ENCODE peak calls at places on chromosome 21, in four cellular contexts. One of them, this sample, is unnamed.

GRCh38 chr21:46605759-46606426 is 1.0 kb upstream of the S100B start:
- DNase-seq in uterus: no peak
- DNase-seq in neuronal stem cell: no peak
- DNase-seq in heart right ventricle: peak; percentile 23
- DNase-seq in this sample: no peak

GRCh38 chr21:29318354-29318753 is 19.6 kb downstream of the BACH1 start:
- DNase-seq in heart right ventricle: no peak
- DNase-seq in neuronal stem cell: no peak
- DNase-seq in uterus: no peak
- DNase-seq in this sample: no peak

GRCh38 chr21:28256420-28256831 is 736.3 kb downstream of the LTN1 start:
- DNase-seq in neuronal stem cell: no peak
- DNase-seq in heart right ventricle: no peak
- DNase-seq in uterus: no peak
- DNase-seq in this sample: no peak

GRCh38 chr21:33266784-33267135 is 593 bp downstream of the IL10RB start:
- DNase-seq in neuronal stem cell: no peak
- DNase-seq in heart right ventricle: no peak
- DNase-seq in uterus: no peak
- DNase-seq in this sample: no peak

GRCh38 chr21:28427356-28428022 is 565.2 kb downstream of the LTN1 start:
- DNase-seq in neuronal stem cell: no peak
- DNase-seq in heart right ventricle: no peak
- DNase-seq in uterus: no peak
- DNase-seq in this sample: no peak

GRCh38 chr21:31798842-31799691 is 67.1 kb upstream of the SCAF4 start:
- DNase-seq in neuronal stem cell: no peak
- DNase-seq in heart right ventricle: no peak
- DNase-seq in uterus: no peak
- DNase-seq in this sample: no peak

GRCh38 chr21:29250642-29251041 is 48.1 kb upstream of the BACH1 start:
- DNase-seq in uterus: no peak
- DNase-seq in heart right ventricle: no peak
- DNase-seq in neuronal stem cell: no peak
- DNase-seq in this sample: no peak

GRCh38 chr21:15441060-15441493 is 288.7 kb upstream of the USP25 start:
- DNase-seq in heart right ventricle: no peak
- DNase-seq in neuronal stem cell: peak; percentile 93
- DNase-seq in uterus: no peak
- DNase-seq in this sample: no peak

GRCh38 chr21:15444118-15444960 is 285.4 kb upstream of the USP25 start:
- DNase-seq in uterus: no peak
- DNase-seq in heart right ventricle: no peak
- DNase-seq in neuronal stem cell: no peak
- DNase-seq in this sample: no peak

GRCh38 chr21:31278511-31279155 is 65.4 kb downstream of the TIAM1 start:
- DNase-seq in neuronal stem cell: no peak
- DNase-seq in uterus: no peak
- DNase-seq in heart right ventricle: no peak
- DNase-seq in this sample: no peak

GRCh38 chr21:35020902-35021301 is 28.2 kb downstream of the RUNX1 start:
- DNase-seq in neuronal stem cell: no peak
- DNase-seq in uterus: no peak
- DNase-seq in heart right ventricle: no peak
- DNase-seq in this sample: no peak

GRCh38 chr21:14595449-14595848 is 49.3 kb upstream of the SAMSN1 start:
- DNase-seq in heart right ventricle: no peak
- DNase-seq in neuronal stem cell: no peak
- DNase-seq in uterus: no peak
- DNase-seq in this sample: no peak

GRCh38 chr21:43892984-43893535 is 28.0 kb downstream of the AGPAT3 start:
- DNase-seq in neuronal stem cell: no peak
- DNase-seq in uterus: no peak
- DNase-seq in heart right ventricle: no peak
- DNase-seq in this sample: no peak

GRCh38 chr21:23601549-23601948 is 2005.7 kb downstream of the MRPL39 start:
- DNase-seq in uterus: no peak
- DNase-seq in neuronal stem cell: no peak
- DNase-seq in heart right ventricle: no peak
- DNase-seq in this sample: no peak

GRCh38 chr21:43733529-43734071 is 14.7 kb downstream of the PDXK start:
- DNase-seq in heart right ventricle: no peak
- DNase-seq in uterus: no peak
- DNase-seq in neuronal stem cell: no peak
- DNase-seq in this sample: no peak

GRCh38 chr21:46374761-46375389 is 50.9 kb downstream of the PCNT start:
- DNase-seq in neuronal stem cell: no peak
- DNase-seq in uterus: no peak
- DNase-seq in heart right ventricle: peak; percentile 22
- DNase-seq in this sample: no peak

GRCh38 chr21:8992731-8993174 is 1528.6 kb upstream of the TPTE start:
- DNase-seq in uterus: no peak
- DNase-seq in heart right ventricle: no peak
- DNase-seq in neuronal stem cell: no peak
- DNase-seq in this sample: no peak

GRCh38 chr21:32463367-32463766 is 50.9 kb downstream of the EVA1C start:
- DNase-seq in heart right ventricle: no peak
- DNase-seq in uterus: peak; percentile 47
- DNase-seq in neuronal stem cell: no peak
- DNase-seq in this sample: peak; percentile 86

GRCh38 chr21:15557925-15558324 is 171.9 kb upstream of the USP25 start:
- DNase-seq in heart right ventricle: no peak
- DNase-seq in neuronal stem cell: no peak
- DNase-seq in uterus: no peak
- DNase-seq in this sample: no peak

GRCh38 chr21:20308586-20308985 is 689.6 kb upstream of the NCAM2 start:
- DNase-seq in uterus: no peak
- DNase-seq in heart right ventricle: no peak
- DNase-seq in neuronal stem cell: no peak
- DNase-seq in this sample: no peak

GRCh38 chr21:34202553-34203332 is 129.4 kb downstream of the MRPS6 start:
- DNase-seq in heart right ventricle: no peak
- DNase-seq in neuronal stem cell: peak; percentile 54
- DNase-seq in uterus: peak; percentile 61
- DNase-seq in this sample: no peak

GRCh38 chr21:33943293-33943692 is 27.7 kb upstream of the ATP5PO start:
- DNase-seq in heart right ventricle: no peak
- DNase-seq in uterus: no peak
- DNase-seq in neuronal stem cell: no peak
- DNase-seq in this sample: no peak

DNA sequence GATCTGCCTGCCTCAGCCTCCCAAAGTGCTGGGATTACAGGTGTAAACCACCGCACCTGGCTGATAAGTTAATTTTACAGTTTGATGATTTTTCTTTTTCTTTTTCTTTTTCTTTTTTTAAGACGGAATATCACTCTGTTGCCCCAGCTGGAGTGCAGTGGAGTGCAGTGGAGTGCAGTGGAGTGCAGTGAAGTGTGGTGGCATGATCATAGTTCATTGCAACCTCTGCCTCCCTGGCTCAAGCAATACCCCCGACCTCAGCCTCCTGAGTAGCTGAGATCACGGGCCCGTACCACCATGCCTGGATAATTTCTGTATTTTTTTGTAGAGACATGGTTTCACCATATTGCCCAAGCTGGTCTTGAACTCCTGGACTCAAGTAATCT is 84.4 kb upstream of the CXADR start:
- DNase-seq in heart right ventricle: no peak
- DNase-seq in neuronal stem cell: no peak
- DNase-seq in uterus: no peak
- DNase-seq in this sample: no peak
- H3K27ac ChIP-seq in heart right ventricle: no peak overlapping the region
- H3K27ac ChIP-seq in neuronal stem cell: no peak overlapping the region
- H3K27ac ChIP-seq in uterus: no peak overlapping the region
- H3K27ac ChIP-seq in this sample: no peak overlapping the region

DNA sequence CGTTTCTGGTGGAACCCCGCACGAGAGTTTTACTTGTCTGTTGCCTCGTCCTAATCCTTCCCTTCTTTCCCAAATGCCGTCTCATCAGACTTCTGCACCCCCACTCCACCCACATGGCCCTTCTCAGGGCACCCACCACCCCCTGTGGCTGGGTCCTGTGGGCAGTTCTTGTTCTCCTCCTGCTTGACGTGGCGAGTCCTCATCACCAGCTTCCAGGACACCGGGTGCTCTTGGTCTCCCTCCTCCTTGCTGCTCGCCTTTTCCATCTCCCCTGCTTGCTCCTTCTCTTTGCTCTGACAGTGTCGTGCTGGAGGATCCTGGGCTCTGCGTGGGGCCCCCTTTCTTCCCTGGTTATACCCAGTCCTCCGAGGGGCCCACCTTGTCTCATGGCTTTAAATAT is 51.8 kb downstream of the B3GALT5 start:
- DNase-seq in heart right ventricle: no peak
- DNase-seq in neuronal stem cell: no peak
- DNase-seq in uterus: no peak
- DNase-seq in this sample: no peak
- H3K4me1 ChIP-seq in heart right ventricle: peaks cover 8% of the 10 kb centered on the region
- H3K4me1 ChIP-seq in neuronal stem cell: peaks cover 7% of the 10 kb centered on the region
- H3K4me1 ChIP-seq in uterus: no peaks in the 10 kb centered on the region
- H3K4me1 ChIP-seq in this sample: peaks cover 16% of the 10 kb centered on the region

GRCh38 chr21:36099000-36099399 is 29.2 kb downstream of the CBR1 start:
- DNase-seq in neuronal stem cell: no peak
- DNase-seq in uterus: no peak
- DNase-seq in heart right ventricle: no peak
- DNase-seq in this sample: no peak

GRCh38 chr21:36100971-36101641 is 31.3 kb downstream of the CBR1 start:
- DNase-seq in uterus: no peak
- DNase-seq in heart right ventricle: no peak
- DNase-seq in neuronal stem cell: no peak
- DNase-seq in this sample: no peak

GRCh38 chr21:36096398-36097290 is 26.8 kb downstream of the CBR1 start:
- DNase-seq in heart right ventricle: no peak
- DNase-seq in uterus: no peak
- DNase-seq in neuronal stem cell: no peak
- DNase-seq in this sample: no peak

GRCh38 chr21:36093512-36093911 is 23.7 kb downstream of the CBR1 start:
- DNase-seq in heart right ventricle: no peak
- DNase-seq in neuronal stem cell: no peak
- DNase-seq in uterus: no peak
- DNase-seq in this sample: no peak

DNA sequence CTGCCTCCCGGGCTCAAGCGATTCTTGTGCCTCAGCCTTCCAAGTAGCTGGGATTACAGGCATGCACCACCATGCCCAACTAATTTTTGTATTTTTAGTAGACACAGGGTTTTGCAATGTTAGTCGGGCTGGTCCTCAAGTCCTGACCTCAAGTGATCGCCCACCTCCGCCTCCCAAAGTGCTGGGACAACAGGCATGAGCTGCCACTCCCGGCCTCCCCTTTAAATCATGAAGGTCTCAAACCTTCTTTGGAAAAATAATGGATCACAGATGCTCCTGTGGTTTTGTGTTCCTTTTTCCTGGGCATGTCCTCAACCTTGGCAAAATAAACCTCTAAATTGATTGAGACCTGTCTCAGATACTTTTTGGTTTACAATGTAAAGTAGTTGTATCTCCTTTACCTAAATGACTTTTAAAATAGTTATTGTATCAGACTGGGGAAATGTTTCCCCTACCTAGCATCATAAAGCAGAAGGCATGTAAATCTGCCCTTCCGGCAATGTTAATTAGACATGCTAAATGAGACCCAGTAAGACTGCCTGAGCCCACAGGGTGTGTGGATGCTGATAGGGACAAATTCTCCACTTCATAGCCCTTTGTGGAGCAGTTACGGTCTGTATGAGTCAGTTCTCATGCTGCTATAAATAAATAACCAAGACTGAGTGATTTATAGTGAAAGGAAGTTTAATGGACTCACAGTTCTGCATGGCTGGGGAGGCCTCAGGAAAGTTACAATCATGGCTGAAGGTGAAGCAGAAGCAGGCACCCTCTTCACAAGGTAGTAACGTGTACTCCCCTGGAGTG is 27.8 kb downstream of the CBR1 start:
- DNase-seq in uterus: no peak
- DNase-seq in heart right ventricle: no peak
- DNase-seq in neuronal stem cell: no peak
- DNase-seq in this sample: peak; percentile 19
- H3K4me3 ChIP-seq in uterus: no peak overlapping the region
- H3K4me3 ChIP-seq in heart right ventricle: no peak overlapping the region
- H3K4me3 ChIP-seq in neuronal stem cell: no peak overlapping the region
- H3K4me3 ChIP-seq in this sample: no peak overlapping the region

GRCh38 chr21:41362605-41363369 is 960 bp downstream of the MX2 start:
- DNase-seq in heart right ventricle: no peak
- DNase-seq in uterus: no peak
- DNase-seq in neuronal stem cell: no peak
- DNase-seq in this sample: no peak

GRCh38 chr21:41359289-41359688 is 2.5 kb upstream of the MX2 start:
- DNase-seq in uterus: no peak
- DNase-seq in heart right ventricle: no peak
- DNase-seq in neuronal stem cell: no peak
- DNase-seq in this sample: peak; percentile 31

GRCh38 chr21:41360072-41360821 is 1.6 kb upstream of the MX2 start:
- DNase-seq in neuronal stem cell: no peak
- DNase-seq in heart right ventricle: no peak
- DNase-seq in uterus: peak; percentile 62
- DNase-seq in this sample: no peak

GRCh38 chr21:41361786-41362604 is at the start of gene MX2:
- DNase-seq in uterus: peak; percentile 76
- DNase-seq in heart right ventricle: peak; percentile 85
- DNase-seq in neuronal stem cell: no peak
- DNase-seq in this sample: no peak

GRCh38 chr21:41361053-41361785 is 608 bp upstream of the MX2 start:
- DNase-seq in heart right ventricle: no peak
- DNase-seq in uterus: no peak
- DNase-seq in neuronal stem cell: no peak
- DNase-seq in this sample: no peak
- H3K27ac ChIP-seq in heart right ventricle: peak overlapping the region; percentile 96
- H3K27ac ChIP-seq in uterus: peak overlapping the region; percentile 77
- H3K27ac ChIP-seq in neuronal stem cell: no peak overlapping the region
- H3K27ac ChIP-seq in this sample: no peak overlapping the region

GRCh38 chr21:45316871-45317400 is 29.2 kb upstream of the POFUT2 start:
- DNase-seq in heart right ventricle: no peak
- DNase-seq in neuronal stem cell: no peak
- DNase-seq in uterus: no peak
- DNase-seq in this sample: no peak
- H3K4me1 ChIP-seq in heart right ventricle: peaks cover 41% of the 10 kb centered on the region
- H3K4me1 ChIP-seq in neuronal stem cell: peaks cover 12% of the 10 kb centered on the region
- H3K4me1 ChIP-seq in uterus: peaks cover 9% of the 10 kb centered on the region
- H3K4me1 ChIP-seq in this sample: peaks cover 52% of the 10 kb centered on the region

GRCh38 chr21:36750579-36750959 is 51.7 kb downstream of the SIM2 start:
- DNase-seq in heart right ventricle: no peak
- DNase-seq in neuronal stem cell: no peak
- DNase-seq in uterus: no peak
- DNase-seq in this sample: no peak
- H3K4me3 ChIP-seq in heart right ventricle: no peak overlapping the region
- H3K4me3 ChIP-seq in neuronal stem cell: no peak overlapping the region
- H3K4me3 ChIP-seq in uterus: no peak overlapping the region
- H3K4me3 ChIP-seq in this sample: no peak overlapping the region

GRCh38 chr21:26226724-26227123 is 56.2 kb upstream of the APP start:
- DNase-seq in neuronal stem cell: no peak
- DNase-seq in uterus: no peak
- DNase-seq in heart right ventricle: no peak
- DNase-seq in this sample: no peak
- H3K27ac ChIP-seq in neuronal stem cell: no peak overlapping the region
- H3K27ac ChIP-seq in uterus: no peak overlapping the region
- H3K27ac ChIP-seq in heart right ventricle: no peak overlapping the region
- H3K27ac ChIP-seq in this sample: no peak overlapping the region

GRCh38 chr21:42535602-42536171 is 22.0 kb downstream of the SLC37A1 start:
- DNase-seq in uterus: no peak
- DNase-seq in heart right ventricle: no peak
- DNase-seq in neuronal stem cell: no peak
- DNase-seq in this sample: no peak
- H3K4me1 ChIP-seq in uterus: peaks cover 4% of the 10 kb centered on the region
- H3K4me1 ChIP-seq in heart right ventricle: peaks cover 13% of the 10 kb centered on the region
- H3K4me1 ChIP-seq in neuronal stem cell: peaks cover 3% of the 10 kb centered on the region
- H3K4me1 ChIP-seq in this sample: peaks cover 8% of the 10 kb centered on the region

GRCh38 chr21:38293113-38293512 is 36.3 kb downstream of the KCNJ15 start:
- DNase-seq in heart right ventricle: no peak
- DNase-seq in neuronal stem cell: no peak
- DNase-seq in uterus: no peak
- DNase-seq in this sample: no peak
- H3K4me3 ChIP-seq in heart right ventricle: no peak overlapping the region
- H3K4me3 ChIP-seq in neuronal stem cell: no peak overlapping the region
- H3K4me3 ChIP-seq in uterus: no peak overlapping the region
- H3K4me3 ChIP-seq in this sample: no peak overlapping the region

This sample was measured in SJSA1.